ENCODE peak calls at places on chromosome 11, in five cellular contexts. One of them, this sample, is unnamed.

GRCh38 chr11:76150141-76150540 is 56.2 kb downstream of the WNT11 start:
- DNase-seq in AG09309: no peak
- DNase-seq in A549: no peak
- DNase-seq in psoas muscle: no peak
- DNase-seq in epithelial cell of esophagus: no peak
- DNase-seq in this sample: no peak

GRCh38 chr11:101835465-101836063 is 79.2 kb upstream of the CEP126 start:
- DNase-seq in epithelial cell of esophagus: peak
- DNase-seq in AG09309: no peak
- DNase-seq in A549: no peak
- DNase-seq in psoas muscle: no peak
- DNase-seq in this sample: no peak

GRCh38 chr11:83241291-83241946 is 44.7 kb downstream of the CCDC90B start:
- DNase-seq in A549: peak
- DNase-seq in AG09309: peak
- DNase-seq in epithelial cell of esophagus: peak
- DNase-seq in psoas muscle: no peak
- DNase-seq in this sample: peak

GRCh38 chr11:12007769-12008737 is at the start of gene DKK3:
- DNase-seq in epithelial cell of esophagus: peak
- DNase-seq in psoas muscle: no peak
- DNase-seq in AG09309: no peak
- DNase-seq in A549: no peak
- DNase-seq in this sample: peak

GRCh38 chr11:70415176-70415575 is 16.8 kb downstream of the CTTN start:
- DNase-seq in epithelial cell of esophagus: no peak
- DNase-seq in AG09309: no peak
- DNase-seq in psoas muscle: peak
- DNase-seq in A549: peak
- DNase-seq in this sample: peak

GRCh38 chr11:111918390-111919256 is at the start of gene C11orf52:
- DNase-seq in epithelial cell of esophagus: peak
- DNase-seq in psoas muscle: peak
- DNase-seq in A549: no peak
- DNase-seq in AG09309: no peak
- DNase-seq in this sample: peak

GRCh38 chr11:61587541-61587941 is 6.7 kb upstream of the SYT7 start:
- DNase-seq in A549: peak
- DNase-seq in psoas muscle: peak
- DNase-seq in AG09309: no peak
- DNase-seq in epithelial cell of esophagus: no peak
- DNase-seq in this sample: no peak

GRCh38 chr11:1252371-1253102 is 29.7 kb downstream of the MUC5B start:
- DNase-seq in A549: no peak
- DNase-seq in psoas muscle: no peak
- DNase-seq in AG09309: no peak
- DNase-seq in epithelial cell of esophagus: no peak
- DNase-seq in this sample: no peak

GRCh38 chr11:1916132-1916985 is 3.1 kb upstream of the TNNT3 start:
- DNase-seq in psoas muscle: no peak
- DNase-seq in A549: no peak
- DNase-seq in AG09309: no peak
- DNase-seq in epithelial cell of esophagus: no peak
- DNase-seq in this sample: no peak

GRCh38 chr11:70384486-70385152 is 13.7 kb upstream of the CTTN start:
- DNase-seq in A549: no peak
- DNase-seq in psoas muscle: no peak
- DNase-seq in epithelial cell of esophagus: no peak
- DNase-seq in AG09309: no peak
- DNase-seq in this sample: no peak

GRCh38 chr11:14713518-14714244 is 70.1 kb downstream of the PDE3B start:
- DNase-seq in AG09309: no peak
- DNase-seq in psoas muscle: no peak
- DNase-seq in A549: no peak
- DNase-seq in epithelial cell of esophagus: no peak
- DNase-seq in this sample: no peak

GRCh38 chr11:126355926-126356897 is 726 bp downstream of the ST3GAL4 start:
- DNase-seq in A549: no peak
- DNase-seq in psoas muscle: peak
- DNase-seq in epithelial cell of esophagus: peak
- DNase-seq in AG09309: no peak
- DNase-seq in this sample: no peak

GRCh38 chr11:25981998-25982397 is 349.9 kb upstream of the ANO3 start:
- DNase-seq in A549: peak
- DNase-seq in psoas muscle: no peak
- DNase-seq in epithelial cell of esophagus: peak
- DNase-seq in AG09309: peak
- DNase-seq in this sample: peak

GRCh38 chr11:102223859-102224258 is 93.4 kb upstream of the BIRC3 start:
- DNase-seq in epithelial cell of esophagus: peak
- DNase-seq in A549: no peak
- DNase-seq in AG09309: no peak
- DNase-seq in psoas muscle: no peak
- DNase-seq in this sample: peak

GRCh38 chr11:3000032-3000961 is 8.2 kb upstream of the NAP1L4 start:
- DNase-seq in epithelial cell of esophagus: peak
- DNase-seq in AG09309: no peak
- DNase-seq in psoas muscle: peak
- DNase-seq in A549: no peak
- DNase-seq in this sample: peak

GRCh38 chr11:73465019-73465675 is 88.9 kb downstream of the RELT start:
- DNase-seq in psoas muscle: no peak
- DNase-seq in epithelial cell of esophagus: no peak
- DNase-seq in AG09309: no peak
- DNase-seq in A549: no peak
- DNase-seq in this sample: no peak

GRCh38 chr11:44572884-44573283 is 7.4 kb downstream of the CD82 start:
- DNase-seq in epithelial cell of esophagus: peak
- DNase-seq in psoas muscle: no peak
- DNase-seq in AG09309: no peak
- DNase-seq in A549: no peak
- DNase-seq in this sample: no peak

GRCh38 chr11:70474710-70475109 is 76.4 kb downstream of the CTTN start:
- DNase-seq in epithelial cell of esophagus: no peak
- DNase-seq in psoas muscle: no peak
- DNase-seq in A549: no peak
- DNase-seq in AG09309: no peak
- DNase-seq in this sample: no peak

GRCh38 chr11:102874842-102875241 is at the start of gene MMP12:
- DNase-seq in psoas muscle: no peak
- DNase-seq in epithelial cell of esophagus: peak
- DNase-seq in AG09309: no peak
- DNase-seq in A549: no peak
- DNase-seq in this sample: no peak

GRCh38 chr11:2806351-2807058 is 79.1 kb downstream of the CDKN1C start:
- DNase-seq in psoas muscle: peak
- DNase-seq in epithelial cell of esophagus: no peak
- DNase-seq in A549: no peak
- DNase-seq in AG09309: no peak
- DNase-seq in this sample: no peak

GRCh38 chr11:115238802-115239201 is 265.4 kb downstream of the CADM1 start:
- DNase-seq in A549: no peak
- DNase-seq in psoas muscle: no peak
- DNase-seq in AG09309: no peak
- DNase-seq in epithelial cell of esophagus: peak
- DNase-seq in this sample: no peak

GRCh38 chr11:35721576-35722341 is 59.2 kb downstream of the TRIM44 start:
- DNase-seq in AG09309: no peak
- DNase-seq in A549: no peak
- DNase-seq in epithelial cell of esophagus: no peak
- DNase-seq in psoas muscle: no peak
- DNase-seq in this sample: peak

GRCh38 chr11:1708716-1709115 is 11.7 kb downstream of the KRTAP5-6 start:
- DNase-seq in A549: no peak
- DNase-seq in psoas muscle: no peak
- DNase-seq in AG09309: no peak
- DNase-seq in epithelial cell of esophagus: no peak
- DNase-seq in this sample: no peak

GRCh38 chr11:12149672-12150225 is 39.4 kb downstream of the MICAL2 start:
- DNase-seq in A549: no peak
- DNase-seq in psoas muscle: no peak
- DNase-seq in epithelial cell of esophagus: no peak
- DNase-seq in AG09309: no peak
- DNase-seq in this sample: peak

GRCh38 chr11:46505741-46506485 is 87.9 kb downstream of the AMBRA1 start:
- DNase-seq in epithelial cell of esophagus: no peak
- DNase-seq in AG09309: no peak
- DNase-seq in A549: no peak
- DNase-seq in psoas muscle: no peak
- DNase-seq in this sample: no peak

GRCh38 chr11:114762437-114762836 is 84.1 kb downstream of the NXPE2 start:
- DNase-seq in psoas muscle: peak
- DNase-seq in epithelial cell of esophagus: peak
- DNase-seq in AG09309: peak
- DNase-seq in A549: peak
- DNase-seq in this sample: peak

GRCh38 chr11:8082391-8083087 is 1.5 kb downstream of the TUB start:
- DNase-seq in AG09309: no peak
- DNase-seq in epithelial cell of esophagus: no peak
- DNase-seq in A549: peak
- DNase-seq in psoas muscle: no peak
- DNase-seq in this sample: no peak

GRCh38 chr11:34359548-34359891 is 1.7 kb upstream of the ABTB2 start:
- DNase-seq in A549: no peak
- DNase-seq in epithelial cell of esophagus: no peak
- DNase-seq in AG09309: no peak
- DNase-seq in psoas muscle: no peak
- DNase-seq in this sample: no peak

GRCh38 chr11:69515271-69516245 is 34.1 kb downstream of the LINC01488 start:
- DNase-seq in psoas muscle: no peak
- DNase-seq in epithelial cell of esophagus: no peak
- DNase-seq in A549: no peak
- DNase-seq in AG09309: no peak
- DNase-seq in this sample: no peak

GRCh38 chr11:44955019-44955738 is 4.5 kb upstream of the TP53I11 start:
- DNase-seq in epithelial cell of esophagus: peak
- DNase-seq in A549: peak
- DNase-seq in AG09309: peak
- DNase-seq in psoas muscle: peak
- DNase-seq in this sample: peak

GRCh38 chr11:78424334-78425270 is 7.0 kb upstream of the GAB2 start:
- DNase-seq in psoas muscle: no peak
- DNase-seq in epithelial cell of esophagus: no peak
- DNase-seq in AG09309: no peak
- DNase-seq in A549: no peak
- DNase-seq in this sample: peak
- H3K4me3 ChIP-seq in psoas muscle: no peak
- H3K4me3 ChIP-seq in epithelial cell of esophagus: no peak
- H3K4me3 ChIP-seq in AG09309: no peak
- H3K4me3 ChIP-seq in A549: no peak
- H3K4me3 ChIP-seq in this sample: no peak

GRCh38 chr11:120273432-120273831 is 33.5 kb downstream of the POU2F3 start:
- DNase-seq in AG09309: peak
- DNase-seq in psoas muscle: no peak
- DNase-seq in A549: no peak
- DNase-seq in epithelial cell of esophagus: peak
- DNase-seq in this sample: peak
- H3K4me3 ChIP-seq in AG09309: no peak
- H3K4me3 ChIP-seq in psoas muscle: no peak
- H3K4me3 ChIP-seq in A549: no peak
- H3K4me3 ChIP-seq in epithelial cell of esophagus: no peak
- H3K4me3 ChIP-seq in this sample: no peak

GRCh38 chr11:65898656-65899355 is 1.4 kb downstream of the FOSL1 start:
- DNase-seq in psoas muscle: no peak
- DNase-seq in epithelial cell of esophagus: peak
- DNase-seq in AG09309: no peak
- DNase-seq in A549: no peak
- DNase-seq in this sample: peak

GRCh38 chr11:65900125-65900898 is at the start of gene FOSL1:
- DNase-seq in AG09309: peak
- DNase-seq in psoas muscle: peak
- DNase-seq in A549: peak
- DNase-seq in epithelial cell of esophagus: peak
- DNase-seq in this sample: peak

GRCh38 chr11:65900899-65901180 is 652 bp upstream of the FOSL1 start:
- DNase-seq in psoas muscle: no peak
- DNase-seq in epithelial cell of esophagus: no peak
- DNase-seq in A549: no peak
- DNase-seq in AG09309: no peak
- DNase-seq in this sample: no peak

GRCh38 chr11:65897020-65897471 is 3.1 kb downstream of the FOSL1 start:
- DNase-seq in A549: no peak
- DNase-seq in AG09309: no peak
- DNase-seq in psoas muscle: no peak
- DNase-seq in epithelial cell of esophagus: no peak
- DNase-seq in this sample: no peak

DNA sequence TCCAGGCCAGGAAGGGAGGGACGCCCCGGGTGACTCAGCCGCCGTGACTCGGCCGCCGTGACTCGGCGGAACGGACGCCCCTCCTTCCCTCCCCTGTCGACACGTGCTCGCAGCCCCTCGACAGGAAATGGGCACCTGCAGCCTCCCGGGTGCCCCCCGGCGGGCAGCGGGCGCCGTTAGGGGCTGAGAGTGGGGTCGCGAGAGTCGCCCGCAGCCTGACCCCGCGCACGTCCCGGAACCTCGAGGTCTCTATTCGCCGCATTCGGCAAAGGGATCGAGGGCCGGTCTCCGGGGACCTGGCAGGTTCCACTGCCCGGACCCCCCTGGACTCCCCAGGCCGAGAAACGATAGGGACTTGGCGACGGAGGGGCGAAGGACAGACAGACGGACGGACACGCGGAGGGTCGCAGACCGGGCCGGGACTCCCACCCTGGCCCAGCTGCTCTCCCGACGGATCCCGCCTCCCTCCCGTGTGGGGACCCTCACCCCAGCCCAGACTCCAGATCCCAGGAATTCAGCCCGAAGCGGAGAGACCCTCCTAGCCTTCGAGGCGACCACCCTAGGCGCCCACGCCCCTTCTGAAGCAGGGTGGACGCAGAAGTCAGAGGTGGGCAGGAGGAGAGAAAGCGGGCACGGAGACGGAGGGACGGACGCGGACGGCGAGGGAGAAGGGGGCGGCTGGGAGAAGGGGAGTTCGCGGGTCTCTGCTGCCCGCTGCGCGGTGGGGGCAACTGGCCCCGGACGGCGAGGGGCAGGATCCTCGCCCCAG is 648 bp downstream of the FOSL1 start:
- DNase-seq in A549: peak
- DNase-seq in epithelial cell of esophagus: no peak
- DNase-seq in AG09309: no peak
- DNase-seq in psoas muscle: peak
- DNase-seq in this sample: peak
- H3K4me3 ChIP-seq in A549: peak
- H3K4me3 ChIP-seq in epithelial cell of esophagus: peak
- H3K4me3 ChIP-seq in AG09309: peak
- H3K4me3 ChIP-seq in psoas muscle: peak
- H3K4me3 ChIP-seq in this sample: peak

GRCh38 chr11:9357041-9357440 is 27.4 kb upstream of the IPO7 start:
- DNase-seq in A549: no peak
- DNase-seq in AG09309: no peak
- DNase-seq in psoas muscle: no peak
- DNase-seq in epithelial cell of esophagus: peak
- DNase-seq in this sample: no peak

GRCh38 chr11:9347100-9347499 is 32.7 kb upstream of the TMEM41B start:
- DNase-seq in epithelial cell of esophagus: no peak
- DNase-seq in psoas muscle: no peak
- DNase-seq in A549: no peak
- DNase-seq in AG09309: no peak
- DNase-seq in this sample: no peak

GRCh38 chr11:9351321-9351881 is 33.1 kb upstream of the IPO7 start:
- DNase-seq in psoas muscle: no peak
- DNase-seq in A549: no peak
- DNase-seq in epithelial cell of esophagus: no peak
- DNase-seq in AG09309: no peak
- DNase-seq in this sample: no peak

GRCh38 chr11:9351956-9352355 is 32.5 kb upstream of the IPO7 start:
- DNase-seq in A549: no peak
- DNase-seq in psoas muscle: no peak
- DNase-seq in AG09309: no peak
- DNase-seq in epithelial cell of esophagus: peak
- DNase-seq in this sample: no peak
- H3K4me3 ChIP-seq in A549: no peak
- H3K4me3 ChIP-seq in psoas muscle: no peak
- H3K4me3 ChIP-seq in AG09309: no peak
- H3K4me3 ChIP-seq in epithelial cell of esophagus: no peak
- H3K4me3 ChIP-seq in this sample: no peak